ENCODE peak calls at places on chromosomes 12 and 14, in seven cellular contexts. S, K, U, M, V, H and B are unnamed samples.

GRCh38 chr12:115149685-115150378 is 465.9 kb upstream of the TBX3 start:
- DNase-seq in K (no peak), V (no peak), U (no peak), M (no peak), H (no peak), S (no peak), B (no peak)

GRCh38 chr12:125097427-125097826 is 32.2 kb downstream of the AACS start:
- DNase-seq in U (no peak), M (no peak), S (no peak), K (no peak), V (no peak), H (peak), B (no peak)

GRCh38 chr12:93762059-93762719 is 85.0 kb downstream of the CRADD start:
- DNase-seq in V (no peak), U (no peak), K (no peak), S (no peak), M (no peak), H (no peak), B (no peak)

GRCh38 chr12:109214131-109214530 is 95.0 kb downstream of the FOXN4 start:
- DNase-seq in S (no peak), M (no peak), H (no peak), K (no peak), U (no peak), V (no peak), B (no peak)

GRCh38 chr14:101337053-101337452 is 224.2 kb upstream of the DIO3 start:
- DNase-seq in V (no peak), M (no peak), H (no peak), S (no peak), K (no peak), U (no peak), B (no peak)

GRCh38 chr14:98822917-98823316 is 449.1 kb downstream of the BCL11B start:
- DNase-seq in H (no peak), V (no peak), U (no peak), S (no peak), M (no peak), K (no peak), B (no peak)

GRCh38 chr12:112686373-112686772 is 105.2 kb upstream of the RPH3A start:
- DNase-seq in V (no peak), M (peak), K (no peak), U (no peak), H (peak), S (no peak), B (no peak)

GRCh38 chr14:90114554-90114953 is 52.8 kb downstream of the KCNK13 start:
- DNase-seq in H (no peak), S (no peak), K (no peak), M (no peak), U (no peak), V (no peak), B (no peak)

GRCh38 chr14:106069786-106070185 is 543.4 kb downstream of the TMEM121 start:
- DNase-seq in K (no peak), H (no peak), S (no peak), M (no peak), U (peak), V (no peak), B (no peak)

GRCh38 chr14:84006643-84007137 is 1523.3 kb upstream of the FLRT2 start:
- DNase-seq in M (no peak), U (no peak), K (no peak), V (no peak), S (peak), H (peak), B (no peak)

GRCh38 chr14:71113376-71113775 is 206.1 kb downstream of the PCNX1 start:
- DNase-seq in M (no peak), V (no peak), U (no peak), K (no peak), H (no peak), S (no peak), B (no peak)

GRCh38 chr14:74109369-74109768 is 24.6 kb downstream of the LIN52 start:
- DNase-seq in K (no peak), V (no peak), M (no peak), U (no peak), S (no peak), H (no peak), B (no peak)

GRCh38 chr12:76108356-76108755 is 23.9 kb upstream of the NAP1L1 start:
- DNase-seq in M (no peak), U (no peak), V (no peak), K (no peak), S (no peak), H (no peak), B (no peak)

GRCh38 chr12:122861586-122861970 is 26.3 kb downstream of the HIP1R start:
- DNase-seq in S (no peak), M (no peak), K (no peak), U (no peak), H (no peak), V (no peak), B (no peak)

GRCh38 chr12:6723607-6724408 is at the start of gene COPS7A:
- DNase-seq in V (peak), U (peak), H (peak), S (peak), M (peak), K (peak), B (peak)

GRCh38 chr14:91264151-91265150 is 19.9 kb upstream of the GPR68 start:
- DNase-seq in U (peak), S (peak), H (no peak), V (peak), M (peak), K (no peak), B (no peak)

GRCh38 chr12:25550186-25550585 is 2.9 kb downstream of the LMNTD1 start:
- DNase-seq in U (no peak), H (no peak), S (no peak), K (no peak), M (no peak), V (no peak), B (no peak)

GRCh38 chr14:77094672-77095284 is 3.3 kb upstream of the CIPC start:
- DNase-seq in H (peak), U (peak), K (peak), M (peak), S (peak), V (peak), B (peak)